ENCODE peak calls at places on chromosomes 6 and 20, in five cellular contexts. H, S, R, Y and N are unnamed samples.

GRCh38 chr20:61927193-61927825 is 138.4 kb downstream of the TAF4 start:
- DNase-seq in H (no peak), S (no peak), R (no peak), Y (no peak), N (no peak)

GRCh38 chr6:112600168-112600567 is 253.0 kb downstream of the RFPL4B start:
- DNase-seq in H (no peak), S (no peak), R (no peak), Y (no peak), N (no peak)

GRCh38 chr6:35230950-35231349 is 17.2 kb downstream of the SCUBE3 start:
- DNase-seq in H (no peak), S (no peak), R (no peak), Y (no peak), N (no peak)

GRCh38 chr20:53413188-53413631 is 180.4 kb downstream of the ZNF217 start:
- DNase-seq in H (peak), S (no peak), R (no peak), Y (peak), N (no peak)

GRCh38 chr6:3381233-3382065 is 75.4 kb downstream of the SLC22A23 start:
- DNase-seq in H (no peak), S (no peak), R (no peak), Y (no peak), N (no peak)

GRCh38 chr20:60011512-60012507 is 53.6 kb downstream of the CDH26 start:
- DNase-seq in H (no peak), S (no peak), R (no peak), Y (peak), N (no peak)

GRCh38 chr6:2990932-2991506 is 8.7 kb upstream of the NQO2 start:
- DNase-seq in H (no peak), S (no peak), R (no peak), Y (no peak), N (no peak)

GRCh38 chr6:142463988-142464387 is 162.2 kb downstream of the ADGRG6 start:
- DNase-seq in H (no peak), S (no peak), R (no peak), Y (no peak), N (no peak)

GRCh38 chr6:169097336-169098052 is 156.2 kb downstream of the THBS2 start:
- DNase-seq in H (peak), S (no peak), R (peak), Y (no peak), N (peak)

GRCh38 chr6:100846276-100846675 is 34.9 kb downstream of the ASCC3 start:
- DNase-seq in H (peak), S (no peak), R (no peak), Y (no peak), N (no peak)

GRCh38 chr20:13877789-13878188 is 93.0 kb downstream of the NDUFAF5 start:
- DNase-seq in H (no peak), S (no peak), R (no peak), Y (no peak), N (no peak)

GRCh38 chr20:1860446-1860845 is 34.8 kb upstream of the SIRPA start:
- DNase-seq in H (peak), S (no peak), R (no peak), Y (no peak), N (no peak)

GRCh38 chr6:143059616-143060353 is 904 bp upstream of the AIG1 start:
- DNase-seq in H (peak), S (no peak), R (peak), Y (peak), N (peak)

GRCh38 chr6:128515550-128516513 is 4.6 kb downstream of the PTPRK start:
- DNase-seq in H (peak), S (no peak), R (no peak), Y (no peak), N (no peak)

GRCh38 chr6:34979218-34979617 is 90.2 kb downstream of the ANKS1A start:
- DNase-seq in H (no peak), S (no peak), R (no peak), Y (no peak), N (no peak)

GRCh38 chr20:43507150-43508080 is at the start of gene L3MBTL1:
- DNase-seq in H (peak), S (no peak), R (no peak), Y (no peak), N (no peak)

GRCh38 chr20:46631212-46631869 is 19.9 kb downstream of the SLC13A3 start:
- DNase-seq in H (peak), S (no peak), R (no peak), Y (no peak), N (peak)

GRCh38 chr6:47308223-47308567 is 1.5 kb downstream of the TNFRSF21 start:
- DNase-seq in H (no peak), S (no peak), R (no peak), Y (no peak), N (no peak)
- H3K4me3 ChIP-seq in H (peak), S (no peak), R (peak), Y (no peak), N (peak)

GRCh38 chr6:108588586-108588985 is 27.9 kb downstream of the FOXO3 start:
- DNase-seq in H (peak), S (no peak), R (no peak), Y (no peak), N (peak)

GRCh38 chr6:108589244-108589730 is 28.6 kb downstream of the FOXO3 start:
- DNase-seq in H (peak), S (no peak), R (no peak), Y (no peak), N (peak)

GRCh38 chr6:108592371-108593337 is 31.9 kb downstream of the FOXO3 start:
- DNase-seq in H (no peak), S (no peak), R (no peak), Y (peak), N (no peak)

GRCh38 chr6:108594640-108595039 is 33.9 kb downstream of the FOXO3 start:
- DNase-seq in H (peak), S (no peak), R (no peak), Y (no peak), N (no peak)

GRCh38 chr6:108591040-108591816 is 30.5 kb downstream of the FOXO3 start:
- DNase-seq in H (no peak), S (no peak), R (no peak), Y (no peak), N (no peak)
- H3K4me3 ChIP-seq in H (no peak), S (no peak), R (no peak), Y (no peak), N (no peak)

GRCh38 chr20:10595985-10596384 is 77.8 kb downstream of the JAG1 start:
- DNase-seq in H (no peak), S (no peak), R (no peak), Y (no peak), N (no peak)
- H3K4me3 ChIP-seq in H (no peak), S (no peak), R (no peak), Y (no peak), N (no peak)

GRCh38 chr20:50146732-50147662 is 6.5 kb downstream of the PEDS1 start:
- DNase-seq in H (peak), S (no peak), R (no peak), Y (peak), N (no peak)

GRCh38 chr20:50142812-50143211 is 10.7 kb downstream of the PEDS1 start:
- DNase-seq in H (no peak), S (no peak), R (no peak), Y (no peak), N (no peak)

GRCh38 chr20:50149481-50150254 is 3.9 kb downstream of the PEDS1 start:
- DNase-seq in H (no peak), S (no peak), R (no peak), Y (no peak), N (no peak)

GRCh38 chr20:50144362-50144761 is 9.2 kb downstream of the PEDS1 start:
- DNase-seq in H (peak), S (no peak), R (peak), Y (no peak), N (peak)

DNA sequence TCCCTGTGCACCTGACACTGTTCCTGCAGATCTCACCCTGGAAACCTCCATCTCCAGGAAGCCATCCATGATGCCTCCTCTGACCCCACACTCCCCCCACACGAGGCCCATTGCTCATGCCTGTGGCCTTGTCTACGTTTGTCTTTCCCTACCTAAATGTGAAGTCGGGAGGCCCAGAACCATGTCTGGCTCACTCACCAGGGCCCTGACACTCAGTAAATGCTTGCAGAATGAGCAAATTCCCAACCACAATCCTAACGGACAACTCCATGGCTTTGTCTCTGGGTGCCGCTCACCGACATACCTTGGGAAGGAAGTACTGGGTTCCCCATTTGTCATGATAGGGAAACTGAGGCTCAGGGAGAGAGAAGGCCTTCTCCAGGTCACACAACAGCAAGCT is 7.3 kb downstream of the PEDS1 start:
- DNase-seq in H (no peak), S (no peak), R (no peak), Y (no peak), N (no peak)
- H3K4me3 ChIP-seq in H (no peak), S (no peak), R (no peak), Y (peak), N (no peak)

GRCh38 chr20:63178445-63178818 is 37.5 kb downstream of the YTHDF1 start:
- DNase-seq in H (no peak), S (no peak), R (no peak), Y (no peak), N (no peak)
- H3K4me3 ChIP-seq in H (no peak), S (no peak), R (no peak), Y (no peak), N (no peak)

DNA sequence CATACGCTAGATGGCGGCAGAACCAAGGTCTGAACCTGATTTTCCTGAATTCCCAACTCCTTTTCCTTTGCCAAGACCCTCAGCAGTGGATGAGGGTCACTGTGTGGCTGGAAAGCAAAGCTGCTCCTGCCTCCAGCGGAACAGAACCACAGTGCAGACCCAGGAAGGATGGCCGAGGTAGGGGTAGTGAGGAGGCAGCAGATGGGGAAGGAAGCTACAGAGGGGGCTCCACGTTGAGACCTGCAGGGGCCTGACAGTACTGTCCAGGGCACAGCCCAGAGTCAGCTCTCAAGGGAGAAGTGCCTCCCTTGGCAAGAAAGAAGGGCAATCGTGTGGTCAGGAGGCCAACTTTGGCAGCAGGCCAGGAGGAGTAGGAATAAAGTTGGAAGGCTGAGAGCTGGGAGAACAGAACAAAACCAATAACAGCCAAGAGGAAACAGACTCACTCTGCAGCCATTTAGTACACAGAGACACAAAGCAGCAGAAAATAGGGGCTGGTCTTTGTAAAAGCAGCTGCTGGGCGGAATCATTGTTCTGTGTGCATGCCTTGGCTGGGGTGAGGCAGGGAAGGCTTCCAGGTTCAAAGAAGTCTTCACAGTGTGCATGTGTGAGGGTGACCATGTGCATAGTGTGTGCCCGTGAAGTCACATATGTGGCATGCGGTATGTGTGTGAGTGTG is 3.1 kb downstream of the GABRR2 start:
- DNase-seq in H (peak), S (no peak), R (no peak), Y (no peak), N (peak)
- H3K4me3 ChIP-seq in H (no peak), S (no peak), R (no peak), Y (no peak), N (no peak)

DNA sequence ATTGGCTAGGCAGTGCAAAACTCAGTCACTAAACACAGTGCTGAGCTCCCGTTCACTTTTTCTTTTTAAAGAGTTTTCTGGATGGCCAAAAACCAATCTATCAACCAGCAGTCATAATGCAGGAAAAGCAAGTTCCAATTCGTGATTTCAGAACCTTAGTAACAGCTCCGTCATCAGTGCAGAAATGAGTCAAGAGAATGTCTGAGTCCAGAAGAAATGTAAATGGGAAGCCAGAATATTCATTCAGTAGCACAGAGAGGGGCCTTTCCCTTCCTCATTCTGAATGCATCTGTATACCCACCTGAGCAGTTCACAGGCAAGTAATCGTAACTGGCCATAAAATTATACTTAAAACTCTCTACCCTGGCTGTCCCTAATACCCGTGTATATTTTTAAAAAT is 20.4 kb downstream of the HUS1B start:
- DNase-seq in H (no peak), S (no peak), R (no peak), Y (no peak), N (no peak)
- H3K4me3 ChIP-seq in H (no peak), S (no peak), R (no peak), Y (no peak), N (no peak)

GRCh38 chr6:41670703-41671360 is 32.6 kb downstream of the MDFI start:
- DNase-seq in H (no peak), S (no peak), R (no peak), Y (no peak), N (no peak)
- H3K4me3 ChIP-seq in H (no peak), S (no peak), R (no peak), Y (no peak), N (no peak)